ENCODE peak calls at places on chromosomes 12 and 14, in five cellular contexts. U, C, V, Z and X are unnamed samples.
A peak's percentile ranks its signal among the peaks of the same experiment; 100 is the strongest.

GRCh38 chr12:92466391-92467305 is 236.1 kb upstream of the PLEKHG7 start:
- DNase-seq in C (peak; percentile 90), Z (no peak), U (peak; percentile 65), V (no peak), X (no peak)

GRCh38 chr14:103188691-103189480 is 65.6 kb downstream of the TNFAIP2 start:
- DNase-seq in C (no peak), V (no peak), U (no peak), Z (peak; percentile 5), X (no peak)

GRCh38 chr14:99272669-99273024 is 650 bp upstream of the BCL11B start:
- DNase-seq in V (peak; percentile 46), C (no peak), U (no peak), Z (no peak), X (no peak)

GRCh38 chr12:109779382-109779781 is 53.8 kb downstream of the TRPV4 start:
- DNase-seq in Z (no peak), U (no peak), V (no peak), C (no peak), X (no peak)

GRCh38 chr12:122081697-122082221 is 3.2 kb downstream of the MLXIP start:
- DNase-seq in U (peak; percentile 31), C (peak; percentile 58), V (no peak), Z (no peak), X (peak; percentile 79)

GRCh38 chr12:98062464-98063245 is 452.7 kb upstream of the TMPO start:
- DNase-seq in Z (no peak), C (no peak), V (no peak), U (no peak), X (no peak)

GRCh38 chr12:15001733-15002471 is 29.1 kb downstream of the PDE6H start:
- DNase-seq in Z (no peak), V (no peak), C (no peak), U (peak; percentile 21), X (peak; percentile 50)

GRCh38 chr14:100581228-100582145 is 5.7 kb downstream of the BEGAIN start:
- DNase-seq in V (no peak), Z (no peak), U (no peak), C (no peak), X (no peak)

GRCh38 chr12:82019533-82019932 is 260.4 kb upstream of the PPFIA2 start:
- DNase-seq in Z (no peak), V (no peak), U (no peak), C (no peak), X (peak; percentile 29)

GRCh38 chr14:29810657-29811056 is 117.0 kb downstream of the PRKD1 start:
- DNase-seq in V (no peak), C (no peak), Z (no peak), U (no peak), X (peak; percentile 15)

GRCh38 chr12:8504351-8504750 is 9.0 kb upstream of the CLEC4D start:
- DNase-seq in U (no peak), C (no peak), V (no peak), Z (no peak), X (no peak)

GRCh38 chr14:89351364-89351957 is 65.6 kb downstream of the FOXN3 start:
- DNase-seq in U (no peak), V (no peak), Z (peak; percentile 5), C (peak; percentile 54), X (peak; percentile 49)

GRCh38 chr14:51448831-51449665 is 202.7 kb upstream of the FRMD6 start:
- DNase-seq in V (no peak), U (no peak), C (no peak), Z (no peak), X (peak; percentile 52)

GRCh38 chr14:20799955-20800544 is 2.6 kb downstream of the RNASE1 start:
- DNase-seq in V (no peak), C (no peak), Z (no peak), U (no peak), X (no peak)

GRCh38 chr12:45674583-45674982 is 54.9 kb upstream of the ARID2 start:
- DNase-seq in V (no peak), C (no peak), U (no peak), Z (no peak), X (peak; percentile 95)

GRCh38 chr14:24679248-24680085 is 45.5 kb upstream of the GZMB start:
- DNase-seq in Z (no peak), U (no peak), C (no peak), V (no peak), X (no peak)
- TF ChIP-seq CTCF in Z (peak; percentile 46), U (no peak), C (no peak), V (peak; percentile 11), X (no peak)

GRCh38 chr14:22523283-22523682 is 65.7 kb downstream of the DAD1 start:
- DNase-seq in V (no peak), C (no peak), Z (no peak), U (no peak), X (no peak)

GRCh38 chr14:22526744-22527143 is 62.3 kb downstream of the DAD1 start:
- DNase-seq in V (no peak), U (no peak), Z (no peak), C (no peak), X (no peak)

GRCh38 chr14:22524784-22525161 is 64.3 kb downstream of the DAD1 start:
- DNase-seq in U (no peak), Z (no peak), V (no peak), C (no peak), X (no peak)

GRCh38 chr14:22526210-22526609 is 62.8 kb downstream of the DAD1 start:
- DNase-seq in V (no peak), Z (no peak), U (no peak), C (no peak), X (no peak)

DNA sequence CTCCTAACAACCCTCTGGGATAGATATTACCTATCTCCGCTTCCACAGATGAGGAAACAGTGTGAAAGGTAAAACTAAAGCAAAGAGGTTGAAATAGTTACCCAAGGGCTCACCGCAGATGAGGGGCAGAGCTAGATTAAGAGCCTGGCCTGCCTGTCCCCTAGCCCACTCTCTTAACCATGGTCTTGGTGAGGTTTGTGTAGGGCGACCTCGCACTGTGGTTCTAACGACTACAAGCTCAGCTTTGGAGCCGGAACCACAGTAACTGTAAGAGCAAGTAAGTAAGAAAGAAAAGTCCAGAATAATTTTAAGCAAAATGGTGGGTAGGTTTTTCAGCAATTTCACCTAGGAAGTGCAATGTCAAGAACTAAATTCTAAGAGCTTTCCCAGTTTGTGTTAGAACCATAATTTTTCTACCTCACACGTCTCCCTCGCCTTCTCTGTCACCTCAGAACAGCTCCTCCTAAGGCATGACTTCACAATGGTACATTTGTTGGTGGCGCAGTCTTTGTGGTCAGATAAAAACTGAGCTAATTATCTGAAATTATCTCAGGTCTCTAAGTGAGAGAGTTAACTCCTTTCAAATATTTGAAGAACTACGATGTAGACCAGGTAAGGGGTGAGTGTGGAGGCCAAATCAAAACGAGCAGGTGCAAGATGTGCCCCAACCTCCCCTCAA is 64.8 kb downstream of the DAD1 start:
- DNase-seq in U (no peak), C (no peak), V (no peak), Z (no peak), X (no peak)
- H3K4me3 ChIP-seq in U (no peak overlapping the region), C (no peak overlapping the region), V (no peak overlapping the region), Z (peak overlapping the region; percentile 61), X (no peak overlapping the region)

GRCh38 chr14:95107711-95108110 is 49.6 kb downstream of the DICER1 start:
- DNase-seq in Z (no peak), V (no peak), U (no peak), C (no peak), X (no peak)

GRCh38 chr14:95110178-95110577 is 47.2 kb downstream of the DICER1 start:
- DNase-seq in Z (no peak), V (no peak), C (no peak), U (no peak), X (no peak)

GRCh38 chr14:95117937-95118726 is 39.2 kb downstream of the DICER1 start:
- DNase-seq in U (no peak), Z (no peak), V (no peak), C (no peak), X (peak; percentile 27)

GRCh38 chr14:95111507-95112164 is 45.7 kb downstream of the DICER1 start:
- DNase-seq in Z (no peak), U (no peak), C (no peak), V (no peak), X (no peak)

DNA sequence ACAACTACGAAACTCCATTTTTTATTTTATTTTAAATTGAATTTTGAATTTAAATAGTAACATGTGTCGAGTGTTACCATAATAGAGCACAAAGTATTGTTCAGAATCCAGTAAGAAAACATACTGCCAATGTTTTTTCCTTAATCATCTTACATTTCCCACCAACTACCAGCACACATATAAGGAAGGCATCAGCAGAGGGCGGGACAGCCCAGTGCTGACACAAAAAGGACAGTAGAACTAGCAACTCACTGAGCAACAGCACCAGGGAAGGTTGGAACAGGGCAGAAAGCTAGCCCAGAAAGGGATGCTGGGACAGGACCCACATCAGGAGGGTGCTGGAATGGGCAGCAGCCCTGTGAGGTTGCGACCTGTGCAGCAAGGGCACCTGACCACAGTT is 43.9 kb downstream of the DICER1 start:
- DNase-seq in Z (no peak), U (no peak), C (no peak), V (no peak), X (no peak)
- TF ChIP-seq CTCF in Z (no peak), U (no peak), C (no peak), V (no peak), X (no peak)

GRCh38 chr12:119338593-119339363 is 4.2 kb downstream of the CCDC60 start:
- DNase-seq in V (no peak), Z (no peak), C (no peak), U (no peak), X (no peak)
- H3K4me3 ChIP-seq in V (no peak overlapping the region), Z (no peak overlapping the region), C (no peak overlapping the region), U (no peak overlapping the region), X (no peak overlapping the region)

GRCh38 chr12:10052111-10052913 is 21.8 kb downstream of the CLEC9A start:
- DNase-seq in C (peak; percentile 26), Z (no peak), U (no peak), V (no peak), X (no peak)

DNA sequence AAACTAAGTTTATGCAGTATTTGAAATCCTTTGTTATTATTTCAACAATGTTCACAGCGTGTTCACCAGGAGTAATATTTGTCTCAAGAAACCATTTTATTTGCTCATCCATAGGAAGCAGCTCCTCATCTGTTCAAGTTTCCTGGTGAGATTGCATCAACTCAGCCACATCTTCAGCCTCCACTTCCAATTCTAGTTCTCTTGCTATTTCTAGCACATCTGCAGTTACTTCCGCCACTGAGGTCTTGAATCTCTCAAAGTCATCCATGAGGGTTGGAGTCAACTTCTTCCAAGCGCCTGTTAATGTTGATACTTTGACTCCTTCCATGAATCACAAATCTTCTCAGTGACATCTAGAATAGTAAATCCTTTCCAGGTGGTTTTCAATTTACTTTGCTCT is 18.0 kb downstream of the CLEC9A start:
- DNase-seq in Z (no peak), V (no peak), U (no peak), C (no peak), X (no peak)
- TF ChIP-seq CTCF in Z (no peak), V (no peak), U (no peak), C (no peak), X (no peak)

GRCh38 chr14:68132722-68133121 is 313.1 kb downstream of the RAD51B start:
- DNase-seq in Z (no peak), C (no peak), U (no peak), V (no peak), X (no peak)
- H3K4me3 ChIP-seq in Z (no peak overlapping the region), C (no peak overlapping the region), U (no peak overlapping the region), V (no peak overlapping the region), X (no peak overlapping the region)